ENCODE peak calls at places on chromosomes 1 and 21, in seven cellular contexts. One of them, this sample, is unnamed.

GRCh38 chr1:180631766-180632325 is at the start of gene XPR1:
- DNase-seq in activated CD4-positive, CD25-positive, alpha-beta regulatory T cell: peak
- DNase-seq in GM12865: peak
- DNase-seq in DMS 273 treated with DMSO at 0.1 percent for 48 hours: peak
- DNase-seq in cortex of kidney: peak
- DNase-seq in aorta: peak
- DNase-seq in tibial artery: peak
- DNase-seq in this sample: peak

GRCh38 chr1:94236630-94237290 is 624 bp downstream of the ARHGAP29 start:
- DNase-seq in activated CD4-positive, CD25-positive, alpha-beta regulatory T cell: no peak
- DNase-seq in GM12865: peak
- DNase-seq in DMS 273 treated with DMSO at 0.1 percent for 48 hours: no peak
- DNase-seq in cortex of kidney: no peak
- DNase-seq in aorta: peak
- DNase-seq in tibial artery: peak
- DNase-seq in this sample: peak

GRCh38 chr1:100299521-100300222 is 33.7 kb downstream of the RTCA start:
- DNase-seq in activated CD4-positive, CD25-positive, alpha-beta regulatory T cell: no peak
- DNase-seq in GM12865: no peak
- DNase-seq in DMS 273 treated with DMSO at 0.1 percent for 48 hours: no peak
- DNase-seq in cortex of kidney: no peak
- DNase-seq in aorta: no peak
- DNase-seq in tibial artery: no peak
- DNase-seq in this sample: no peak

GRCh38 chr21:42440187-42440792 is 36.6 kb downstream of the UBASH3A start:
- DNase-seq in activated CD4-positive, CD25-positive, alpha-beta regulatory T cell: no peak
- DNase-seq in GM12865: peak
- DNase-seq in DMS 273 treated with DMSO at 0.1 percent for 48 hours: no peak
- DNase-seq in cortex of kidney: no peak
- DNase-seq in aorta: no peak
- DNase-seq in tibial artery: no peak
- DNase-seq in this sample: no peak

GRCh38 chr1:17080881-17081280 is 27.0 kb upstream of the SDHB start:
- DNase-seq in activated CD4-positive, CD25-positive, alpha-beta regulatory T cell: no peak
- DNase-seq in GM12865: no peak
- DNase-seq in DMS 273 treated with DMSO at 0.1 percent for 48 hours: no peak
- DNase-seq in cortex of kidney: no peak
- DNase-seq in aorta: no peak
- DNase-seq in tibial artery: no peak
- DNase-seq in this sample: no peak

GRCh38 chr1:97599447-97599846 is 321.4 kb downstream of the DPYD start:
- DNase-seq in activated CD4-positive, CD25-positive, alpha-beta regulatory T cell: no peak
- DNase-seq in GM12865: no peak
- DNase-seq in DMS 273 treated with DMSO at 0.1 percent for 48 hours: no peak
- DNase-seq in cortex of kidney: no peak
- DNase-seq in aorta: no peak
- DNase-seq in tibial artery: no peak
- DNase-seq in this sample: peak

GRCh38 chr1:226894826-226895225 is 24.4 kb downstream of the PSEN2 start:
- DNase-seq in activated CD4-positive, CD25-positive, alpha-beta regulatory T cell: no peak
- DNase-seq in GM12865: no peak
- DNase-seq in DMS 273 treated with DMSO at 0.1 percent for 48 hours: no peak
- DNase-seq in cortex of kidney: no peak
- DNase-seq in aorta: no peak
- DNase-seq in tibial artery: no peak
- DNase-seq in this sample: no peak

GRCh38 chr1:235473808-235474207 is 30.4 kb downstream of the B3GALNT2 start:
- DNase-seq in activated CD4-positive, CD25-positive, alpha-beta regulatory T cell: no peak
- DNase-seq in GM12865: no peak
- DNase-seq in DMS 273 treated with DMSO at 0.1 percent for 48 hours: no peak
- DNase-seq in cortex of kidney: no peak
- DNase-seq in aorta: no peak
- DNase-seq in tibial artery: no peak
- DNase-seq in this sample: no peak

GRCh38 chr1:93908394-93909145 is 660 bp downstream of the GCLM start:
- DNase-seq in activated CD4-positive, CD25-positive, alpha-beta regulatory T cell: peak
- DNase-seq in GM12865: peak
- DNase-seq in DMS 273 treated with DMSO at 0.1 percent for 48 hours: no peak
- DNase-seq in cortex of kidney: no peak
- DNase-seq in aorta: peak
- DNase-seq in tibial artery: peak
- DNase-seq in this sample: peak

GRCh38 chr1:55716151-55716550 is 501.0 kb upstream of the USP24 start:
- DNase-seq in activated CD4-positive, CD25-positive, alpha-beta regulatory T cell: no peak
- DNase-seq in GM12865: no peak
- DNase-seq in DMS 273 treated with DMSO at 0.1 percent for 48 hours: no peak
- DNase-seq in cortex of kidney: no peak
- DNase-seq in aorta: no peak
- DNase-seq in tibial artery: no peak
- DNase-seq in this sample: no peak

GRCh38 chr1:204818998-204819397 is 51.7 kb upstream of the NFASC start:
- DNase-seq in activated CD4-positive, CD25-positive, alpha-beta regulatory T cell: no peak
- DNase-seq in GM12865: no peak
- DNase-seq in DMS 273 treated with DMSO at 0.1 percent for 48 hours: no peak
- DNase-seq in cortex of kidney: no peak
- DNase-seq in aorta: no peak
- DNase-seq in tibial artery: no peak
- DNase-seq in this sample: no peak

GRCh38 chr1:231139659-231140650 is 21.9 kb upstream of the TRIM67 start:
- DNase-seq in activated CD4-positive, CD25-positive, alpha-beta regulatory T cell: no peak
- DNase-seq in GM12865: no peak
- DNase-seq in DMS 273 treated with DMSO at 0.1 percent for 48 hours: no peak
- DNase-seq in cortex of kidney: no peak
- DNase-seq in aorta: no peak
- DNase-seq in tibial artery: no peak
- DNase-seq in this sample: no peak

GRCh38 chr1:151145158-151146071 is 1.0 kb downstream of the SEMA6C start:
- DNase-seq in activated CD4-positive, CD25-positive, alpha-beta regulatory T cell: no peak
- DNase-seq in GM12865: no peak
- DNase-seq in DMS 273 treated with DMSO at 0.1 percent for 48 hours: no peak
- DNase-seq in cortex of kidney: no peak
- DNase-seq in aorta: peak
- DNase-seq in tibial artery: peak
- DNase-seq in this sample: no peak

GRCh38 chr1:161082996-161083742 is 6.2 kb downstream of the NECTIN4 start:
- DNase-seq in activated CD4-positive, CD25-positive, alpha-beta regulatory T cell: no peak
- DNase-seq in GM12865: no peak
- DNase-seq in DMS 273 treated with DMSO at 0.1 percent for 48 hours: no peak
- DNase-seq in cortex of kidney: no peak
- DNase-seq in aorta: peak
- DNase-seq in tibial artery: peak
- DNase-seq in this sample: no peak

GRCh38 chr1:227899820-227900449 is 47.8 kb downstream of the WNT9A start:
- DNase-seq in activated CD4-positive, CD25-positive, alpha-beta regulatory T cell: no peak
- DNase-seq in GM12865: no peak
- DNase-seq in DMS 273 treated with DMSO at 0.1 percent for 48 hours: no peak
- DNase-seq in cortex of kidney: no peak
- DNase-seq in aorta: peak
- DNase-seq in tibial artery: peak
- DNase-seq in this sample: peak

GRCh38 chr1:190391582-190391981 is 86.1 kb downstream of the BRINP3 start:
- DNase-seq in activated CD4-positive, CD25-positive, alpha-beta regulatory T cell: no peak
- DNase-seq in GM12865: no peak
- DNase-seq in DMS 273 treated with DMSO at 0.1 percent for 48 hours: no peak
- DNase-seq in cortex of kidney: no peak
- DNase-seq in aorta: no peak
- DNase-seq in tibial artery: no peak
- DNase-seq in this sample: no peak

GRCh38 chr1:205309741-205310140 is 11.8 kb downstream of the NUAK2 start:
- DNase-seq in activated CD4-positive, CD25-positive, alpha-beta regulatory T cell: no peak
- DNase-seq in GM12865: no peak
- DNase-seq in DMS 273 treated with DMSO at 0.1 percent for 48 hours: no peak
- DNase-seq in cortex of kidney: no peak
- DNase-seq in aorta: no peak
- DNase-seq in tibial artery: no peak
- DNase-seq in this sample: no peak

GRCh38 chr1:10728595-10729410 is 67.6 kb downstream of the CASZ1 start:
- DNase-seq in activated CD4-positive, CD25-positive, alpha-beta regulatory T cell: no peak
- DNase-seq in GM12865: no peak
- DNase-seq in DMS 273 treated with DMSO at 0.1 percent for 48 hours: no peak
- DNase-seq in cortex of kidney: no peak
- DNase-seq in aorta: no peak
- DNase-seq in tibial artery: no peak
- DNase-seq in this sample: no peak

GRCh38 chr1:237879195-237879594 is 11.5 kb downstream of the ZP4 start:
- DNase-seq in activated CD4-positive, CD25-positive, alpha-beta regulatory T cell: no peak
- DNase-seq in GM12865: no peak
- DNase-seq in DMS 273 treated with DMSO at 0.1 percent for 48 hours: no peak
- DNase-seq in cortex of kidney: no peak
- DNase-seq in aorta: no peak
- DNase-seq in tibial artery: no peak
- DNase-seq in this sample: no peak

GRCh38 chr1:199639453-199639852 is 388.1 kb upstream of the NR5A2 start:
- DNase-seq in activated CD4-positive, CD25-positive, alpha-beta regulatory T cell: no peak
- DNase-seq in GM12865: no peak
- DNase-seq in DMS 273 treated with DMSO at 0.1 percent for 48 hours: no peak
- DNase-seq in cortex of kidney: no peak
- DNase-seq in aorta: no peak
- DNase-seq in tibial artery: no peak
- DNase-seq in this sample: no peak

GRCh38 chr1:218557731-218558130 is 212.6 kb downstream of the TGFB2 start:
- DNase-seq in activated CD4-positive, CD25-positive, alpha-beta regulatory T cell: no peak
- DNase-seq in GM12865: no peak
- DNase-seq in DMS 273 treated with DMSO at 0.1 percent for 48 hours: no peak
- DNase-seq in cortex of kidney: no peak
- DNase-seq in aorta: no peak
- DNase-seq in tibial artery: no peak
- DNase-seq in this sample: peak

GRCh38 chr1:151502859-151503509 is 8.2 kb upstream of the CGN start:
- DNase-seq in activated CD4-positive, CD25-positive, alpha-beta regulatory T cell: no peak
- DNase-seq in GM12865: no peak
- DNase-seq in DMS 273 treated with DMSO at 0.1 percent for 48 hours: no peak
- DNase-seq in cortex of kidney: no peak
- DNase-seq in aorta: no peak
- DNase-seq in tibial artery: no peak
- DNase-seq in this sample: no peak

GRCh38 chr1:117821782-117822447 is 107.5 kb downstream of the GDAP2 start:
- DNase-seq in activated CD4-positive, CD25-positive, alpha-beta regulatory T cell: no peak
- DNase-seq in GM12865: no peak
- DNase-seq in DMS 273 treated with DMSO at 0.1 percent for 48 hours: no peak
- DNase-seq in cortex of kidney: no peak
- DNase-seq in aorta: no peak
- DNase-seq in tibial artery: peak
- DNase-seq in this sample: no peak

GRCh38 chr1:188128761-188129160 is 1300.0 kb downstream of the PLA2G4A start:
- DNase-seq in activated CD4-positive, CD25-positive, alpha-beta regulatory T cell: no peak
- DNase-seq in GM12865: peak
- DNase-seq in DMS 273 treated with DMSO at 0.1 percent for 48 hours: no peak
- DNase-seq in cortex of kidney: no peak
- DNase-seq in aorta: peak
- DNase-seq in tibial artery: no peak
- DNase-seq in this sample: peak

GRCh38 chr21:32132911-32133310 is 145.9 kb downstream of the MIS18A start:
- DNase-seq in activated CD4-positive, CD25-positive, alpha-beta regulatory T cell: no peak
- DNase-seq in GM12865: no peak
- DNase-seq in DMS 273 treated with DMSO at 0.1 percent for 48 hours: no peak
- DNase-seq in cortex of kidney: no peak
- DNase-seq in aorta: no peak
- DNase-seq in tibial artery: no peak
- DNase-seq in this sample: no peak